ENCODE peak calls at places on chromosomes 6 and 20, in ten cellular contexts. N is left lung, X is lower lobe of right lung, Z is endothelial cell of umbilical vein, Y is right lobe of liver, T is A673, H is ovary, P is transverse colon, C is cardiac muscle cell, E is body of pancreas. V is an unnamed sample.

GRCh38 chr6:34223964-34224940 is 12.4 kb upstream of the HMGA1 start:
- DNase-seq in P (peak; percentile 95), C (peak; percentile 95), X (peak; percentile 94), Z (peak; percentile 95), N (peak; percentile 99), T (peak; percentile 95), Y (peak; percentile 94), H (peak; percentile 96), E (peak; percentile 95), V (peak; percentile 95)

GRCh38 chr6:148768646-148769270 is 21.9 kb downstream of the UST start:
- DNase-seq in X (no peak), C (no peak), E (no peak), H (no peak), P (no peak), N (no peak), Z (no peak), T (no peak), Y (no peak), V (no peak)

GRCh38 chr20:63980317-63980805 is 571 bp upstream of the PRPF6 start:
- DNase-seq in T (no peak), Z (no peak), C (no peak), P (no peak), H (no peak), E (no peak), X (no peak), Y (no peak), N (no peak), V (no peak)

GRCh38 chr20:17747431-17747846 is 47.7 kb downstream of the BANF2 start:
- DNase-seq in E (peak; percentile 71), P (no peak), Z (peak; percentile 85), Y (no peak), X (no peak), C (peak; percentile 76), T (no peak), H (peak; percentile 25), N (no peak), V (no peak)

GRCh38 chr20:6814945-6815344 is 47.5 kb downstream of the BMP2 start:
- DNase-seq in P (no peak), Y (no peak), X (no peak), N (no peak), H (no peak), C (no peak), T (no peak), E (no peak), Z (no peak), V (no peak)

GRCh38 chr6:44224154-44224977 is 971 bp downstream of the SLC29A1 start:
- DNase-seq in T (peak; percentile 33), H (no peak), Z (peak; percentile 51), X (no peak), P (no peak), C (peak; percentile 16), Y (no peak), N (no peak), E (no peak), V (peak; percentile 51)

GRCh38 chr6:44636576-44637248 is 249.2 kb downstream of the CDC5L start:
- DNase-seq in C (peak; percentile 15), E (no peak), P (no peak), H (no peak), X (no peak), T (no peak), Y (no peak), Z (no peak), N (no peak), V (no peak)

GRCh38 chr6:9482030-9482731 is 932.7 kb downstream of the TFAP2A start:
- DNase-seq in Z (peak; percentile 86), X (no peak), N (no peak), C (peak; percentile 85), E (no peak), P (no peak), Y (no peak), T (peak; percentile 79), H (no peak), V (no peak)

GRCh38 chr20:9068232-9068781 is 580 bp upstream of the PLCB4 start:
- DNase-seq in N (peak; percentile 78), H (peak; percentile 34), Y (no peak), X (no peak), Z (peak; percentile 56), C (peak; percentile 19), E (peak; percentile 25), T (peak; percentile 58), P (peak; percentile 36), V (peak; percentile 86)

GRCh38 chr6:47476794-47477496 is 644 bp upstream of the CD2AP start:
- DNase-seq in H (no peak), X (no peak), N (no peak), C (no peak), P (no peak), Y (no peak), Z (no peak), E (no peak), T (no peak), V (no peak)

GRCh38 chr6:16623029-16623653 is 138.1 kb downstream of the ATXN1 start:
- DNase-seq in C (peak; percentile 16), Y (no peak), N (no peak), T (no peak), E (no peak), H (no peak), X (no peak), Z (peak; percentile 19), P (no peak), V (no peak)

GRCh38 chr6:144195671-144196070 is 45.4 kb downstream of the STX11 start:
- DNase-seq in Y (no peak), P (no peak), H (no peak), E (no peak), X (no peak), N (no peak), C (peak; percentile 42), Z (no peak), T (no peak), V (no peak)

GRCh38 chr20:7152071-7152470 is 384.6 kb downstream of the BMP2 start:
- DNase-seq in X (no peak), Z (peak; percentile 69), Y (no peak), E (no peak), C (no peak), P (no peak), T (no peak), H (no peak), N (no peak), V (no peak)

DNA sequence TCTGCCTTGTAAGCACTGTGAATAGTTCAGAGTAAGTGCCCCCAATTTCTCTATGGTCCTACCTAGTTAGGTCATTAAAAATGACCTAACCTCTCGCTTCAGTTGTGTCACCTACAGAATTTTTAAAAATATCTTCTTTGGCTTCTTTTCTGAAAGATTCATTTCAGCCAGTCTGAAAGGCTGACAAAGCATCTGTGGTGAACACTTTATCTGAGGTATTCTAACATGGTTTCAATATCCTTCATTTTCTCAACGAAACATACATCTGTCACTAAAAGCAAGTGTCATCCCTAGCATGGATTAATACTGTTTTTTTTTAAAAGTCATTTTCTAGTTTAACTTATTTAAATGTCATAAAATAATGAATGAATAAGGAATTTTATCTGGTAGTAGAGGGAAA is 5.1 kb downstream of the DPM1 start:
- DNase-seq in X (no peak), P (no peak), T (no peak), Z (no peak), Y (no peak), C (no peak), H (no peak), N (no peak), E (no peak), V (no peak)
- H3K36me3 ChIP-seq in X (peaks cover 73% of the 10 kb centered on the region), P (peaks cover 45% of the 10 kb centered on the region), T (peaks cover 48% of the 10 kb centered on the region), Z (peaks cover 3% of the 10 kb centered on the region), Y (no peaks in the 10 kb centered on the region), C (peaks cover 54% of the 10 kb centered on the region), H (no peaks in the 10 kb centered on the region), N (peaks cover 61% of the 10 kb centered on the region), E (peaks cover 20% of the 10 kb centered on the region), V (peaks cover 61% of the 10 kb centered on the region)

GRCh38 chr20:59992531-59992930 is 34.3 kb downstream of the CDH26 start:
- DNase-seq in X (no peak), H (no peak), C (no peak), P (no peak), Z (no peak), Y (no peak), N (no peak), T (peak; percentile 28), E (no peak), V (no peak)
- TF ChIP-seq CTCF in X (no peak), H (no peak), C (no peak), P (no peak), Z (no peak), Y (no peak), N (no peak), T (peak; percentile 44), E (no peak), V (no peak)

DNA sequence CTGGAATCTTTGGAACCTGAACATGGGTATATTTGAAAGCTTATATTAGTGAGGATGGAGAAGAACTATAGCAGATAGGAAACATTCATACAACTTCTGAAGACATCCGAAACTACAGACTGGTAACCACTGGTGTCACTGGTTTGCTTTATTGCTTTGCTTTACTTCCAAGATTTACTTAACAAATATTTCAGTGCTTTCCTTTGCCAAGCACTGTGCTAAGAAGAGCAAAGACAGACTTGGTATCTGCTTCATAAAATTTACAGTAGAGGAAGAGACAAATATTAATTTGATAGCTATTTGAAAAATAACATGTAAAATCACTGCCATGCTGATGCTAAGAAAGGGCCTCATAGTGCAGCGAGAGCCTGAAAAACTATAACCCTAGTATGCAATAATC is 1.8 kb downstream of the TPD52L1 start:
- DNase-seq in C (no peak), Z (no peak), E (no peak), H (no peak), P (no peak), Y (no peak), N (no peak), T (no peak), X (no peak), V (no peak)
- H3K4me3 ChIP-seq in C (no peak overlapping the region), Z (no peak overlapping the region), E (no peak overlapping the region), H (no peak overlapping the region), P (no peak overlapping the region), Y (no peak overlapping the region), N (no peak overlapping the region), T (no peak overlapping the region), X (no peak overlapping the region), V (no peak overlapping the region)

GRCh38 chr6:137213813-137214212 is 5.4 kb downstream of the IFNGR1 start:
- DNase-seq in H (no peak), C (no peak), Y (no peak), T (no peak), X (no peak), P (no peak), Z (peak; percentile 58), N (no peak), E (no peak), V (no peak)

GRCh38 chr6:137211910-137212309 is 7.3 kb downstream of the IFNGR1 start:
- DNase-seq in Y (no peak), Z (no peak), P (no peak), H (no peak), N (no peak), X (no peak), E (no peak), C (no peak), T (no peak), V (no peak)

GRCh38 chr6:137213331-137213740 is 5.8 kb downstream of the IFNGR1 start:
- DNase-seq in H (no peak), C (no peak), E (no peak), T (no peak), Y (no peak), Z (peak; percentile 86), N (no peak), P (no peak), X (no peak), V (no peak)

GRCh38 chr6:137208279-137208678 is 10.9 kb downstream of the IFNGR1 start:
- DNase-seq in E (no peak), T (no peak), Y (no peak), H (no peak), Z (no peak), P (no peak), X (no peak), N (no peak), C (no peak), V (no peak)

GRCh38 chr6:137210903-137211302 is 8.3 kb downstream of the IFNGR1 start:
- DNase-seq in C (peak; percentile 83), X (no peak), Y (no peak), T (no peak), N (no peak), H (no peak), E (no peak), P (no peak), Z (peak; percentile 56), V (no peak)
- H3K36me3 ChIP-seq in C (peaks cover 3% of the 10 kb centered on the region), X (peaks cover 20% of the 10 kb centered on the region), Y (no peaks in the 10 kb centered on the region), T (no peaks in the 10 kb centered on the region), N (peaks cover 38% of the 10 kb centered on the region), H (no peaks in the 10 kb centered on the region), E (no peaks in the 10 kb centered on the region), P (peaks cover 7% of the 10 kb centered on the region), Z (no peaks in the 10 kb centered on the region), V (peaks cover 6% of the 10 kb centered on the region)